ENCODE peak calls at places on chromosomes 3 and 15, in five cellular contexts. V is effector memory CD4-positive, alpha-beta T cell; U is ascending aorta; J is sigmoid colon; B is aorta. Y is an unnamed sample. For H3K27me3, the result is how much of the 10 kb centered on the place peaks cover.

GRCh38 chr3:12058408-12058807 is 54.2 kb downstream of the SYN2 start:
- DNase-seq in V (no peak), U (no peak), B (no peak), J (no peak), Y (no peak)

GRCh38 chr15:67144609-67145306 is 79.4 kb downstream of the SMAD3 start:
- DNase-seq in U (no peak), V (no peak), B (no peak), J (peak), Y (no peak)

GRCh38 chr3:37054370-37054769 is 61.1 kb downstream of the MLH1 start:
- DNase-seq in U (no peak), J (no peak), B (no peak), V (no peak), Y (peak)

GRCh38 chr15:67253517-67254237 is 784 bp downstream of the AAGAB start:
- DNase-seq in J (no peak), V (no peak), B (no peak), U (no peak), Y (no peak)

GRCh38 chr3:118587037-118587741 is 447.5 kb downstream of the IGSF11 start:
- DNase-seq in J (no peak), U (no peak), V (no peak), B (no peak), Y (no peak)

GRCh38 chr3:112303811-112304325 is 9.9 kb upstream of the SLC9C1 start:
- DNase-seq in J (no peak), B (peak), V (no peak), U (no peak), Y (no peak)

GRCh38 chr15:36883705-36884355 is 216.5 kb downstream of the MEIS2 start:
- DNase-seq in B (peak), U (no peak), V (no peak), J (peak), Y (peak)

GRCh38 chr15:64775551-64776401 is at the start of gene RBPMS2:
- DNase-seq in B (no peak), J (peak), V (no peak), U (no peak), Y (no peak)

GRCh38 chr3:16697437-16698258 is 92.4 kb upstream of the DAZL start:
- DNase-seq in V (no peak), B (no peak), J (no peak), U (no peak), Y (no peak)

GRCh38 chr3:100615684-100616083 is 6.3 kb downstream of the ADGRG7 start:
- DNase-seq in V (no peak), U (no peak), J (no peak), B (no peak), Y (no peak)

GRCh38 chr3:123344941-123345594 is 103.8 kb downstream of the ADCY5 start:
- DNase-seq in V (no peak), U (no peak), B (no peak), J (peak), Y (no peak)

GRCh38 chr3:11274743-11275142 is 2.5 kb downstream of the ATG7 start:
- DNase-seq in B (no peak), U (no peak), V (no peak), J (no peak), Y (no peak)

GRCh38 chr3:61682671-61683408 is 121.5 kb downstream of the PTPRG start:
- DNase-seq in U (no peak), B (no peak), J (no peak), V (no peak), Y (no peak)

GRCh38 chr15:21261965-21262850 is 178.1 kb downstream of the POTEB3 start:
- DNase-seq in B (peak), V (no peak), U (no peak), J (peak), Y (no peak)

GRCh38 chr3:185460719-185461350 is 38.0 kb downstream of the TMEM41A start:
- DNase-seq in B (no peak), U (no peak), J (no peak), V (no peak), Y (peak)

GRCh38 chr3:18797378-18797777 is 350.9 kb upstream of the KCNH8 start:
- DNase-seq in J (no peak), V (no peak), U (no peak), B (no peak), Y (no peak)

GRCh38 chr15:57114070-57114469 is 195.6 kb downstream of the TCF12 start:
- DNase-seq in B (no peak), U (no peak), V (no peak), J (no peak), Y (no peak)

GRCh38 chr15:25810631-25811077 is 52.5 kb downstream of the ATP10A start:
- DNase-seq in B (no peak), V (no peak), J (no peak), U (no peak), Y (no peak)

GRCh38 chr15:33086500-33087141 is 107.9 kb downstream of the FMN1 start:
- DNase-seq in U (no peak), V (no peak), B (no peak), J (no peak), Y (peak)

GRCh38 chr3:7203969-7204847 is 343.3 kb downstream of the GRM7 start:
- DNase-seq in B (no peak), V (no peak), J (no peak), U (no peak), Y (no peak)

GRCh38 chr3:161104561-161105551 is at the start of gene B3GALNT1:
- DNase-seq in U (no peak), J (peak), V (no peak), B (peak), Y (peak)

GRCh38 chr15:35168464-35168863 is 83.4 kb upstream of the NANOGP8 start:
- DNase-seq in U (no peak), J (no peak), B (no peak), V (no peak), Y (no peak)

GRCh38 chr15:69559440-69560215 is 107.0 kb downstream of the RPLP1 start:
- DNase-seq in B (no peak), U (no peak), J (no peak), V (no peak), Y (no peak)
- H3K27me3 ChIP-seq in B (under half), U (under half), J (under half), V (under half), Y (under half)

GRCh38 chr15:52794665-52795463 is 4.7 kb upstream of the ONECUT1 start:
- DNase-seq in B (no peak), J (no peak), V (no peak), U (no peak), Y (no peak)

GRCh38 chr15:52796228-52796521 is 6.0 kb upstream of the ONECUT1 start:
- DNase-seq in J (no peak), B (no peak), V (no peak), U (no peak), Y (no peak)

GRCh38 chr15:52796742-52797515 is 6.8 kb upstream of the ONECUT1 start:
- DNase-seq in V (no peak), B (no peak), J (no peak), U (no peak), Y (no peak)

GRCh38 chr15:52797625-52798501 is 7.7 kb upstream of the ONECUT1 start:
- DNase-seq in V (no peak), B (no peak), U (no peak), J (no peak), Y (no peak)

GRCh38 chr15:52795464-52796227 is 5.5 kb upstream of the ONECUT1 start:
- DNase-seq in B (no peak), J (no peak), V (no peak), U (no peak), Y (no peak)
- H3K27me3 ChIP-seq in B (under half), J (half or more), V (half or more), U (under half), Y (under half)

DNA sequence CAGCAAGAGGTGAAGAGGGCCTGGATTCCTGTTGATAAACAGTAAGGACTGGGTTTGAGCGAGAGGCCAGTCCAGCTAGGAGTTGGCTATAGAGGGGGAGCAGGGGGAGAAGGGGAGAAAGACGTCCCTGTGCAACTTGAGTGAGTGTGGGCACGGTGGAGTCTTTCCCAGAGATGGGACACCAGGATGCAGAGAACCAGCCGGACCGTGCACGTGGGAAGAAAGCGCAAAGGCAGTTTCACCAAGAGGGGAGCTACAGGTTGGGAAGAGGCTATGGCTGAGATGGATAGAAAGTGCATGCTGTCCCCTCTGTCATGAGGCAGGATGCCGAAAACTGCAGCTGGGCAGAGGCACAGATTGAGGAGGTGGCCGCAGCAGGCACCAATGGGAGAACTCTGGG is 96.0 kb upstream of the TLE3 start:
- DNase-seq in U (no peak), B (no peak), V (no peak), J (peak), Y (no peak)
- H3K27me3 ChIP-seq in U (under half), B (under half), V (under half), J (under half), Y (under half)

DNA sequence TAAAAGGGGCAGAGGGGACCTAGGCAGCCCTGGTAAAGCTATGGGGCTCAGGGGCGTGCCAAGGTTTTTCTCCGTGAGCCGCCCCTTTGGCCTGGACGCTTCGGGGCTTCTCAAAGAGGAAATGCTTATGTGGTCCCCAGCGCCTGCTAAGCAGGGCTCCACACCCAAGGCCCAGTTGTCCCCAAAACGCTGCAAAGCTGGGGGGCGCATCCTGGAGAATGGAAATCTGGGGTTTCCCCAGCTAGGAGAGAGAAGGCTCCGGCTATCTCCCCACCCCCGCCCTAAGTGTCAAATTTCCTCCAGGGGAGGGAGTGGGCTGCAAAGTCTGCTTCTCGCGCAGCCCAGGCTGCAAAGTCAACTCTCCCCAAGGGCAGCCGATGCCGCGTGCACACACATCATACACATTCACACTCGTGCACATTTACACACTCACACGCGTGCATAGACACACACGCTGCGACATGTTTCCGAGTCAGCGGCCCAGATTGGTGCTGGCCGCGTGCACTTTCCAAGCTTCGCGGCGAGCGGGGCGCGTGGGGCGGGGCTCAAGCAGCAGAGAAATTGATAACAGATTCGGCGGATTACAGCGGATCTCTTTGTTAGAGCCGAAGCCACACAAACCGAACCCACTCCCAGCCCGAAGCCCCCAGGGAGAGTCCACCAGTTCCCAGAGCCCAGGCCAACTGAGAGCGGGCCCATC is 4.5 kb downstream of the WNT5A start:
- DNase-seq in V (no peak), U (no peak), B (no peak), J (no peak), Y (no peak)
- H3K27me3 ChIP-seq in V (under half), U (under half), B (under half), J (under half), Y (under half)